ENCODE peak calls at places on chromosomes 11 and 22, in four cellular contexts. One of them, this sample, is unnamed.

GRCh38 chr11:35376613-35377012 is 42.7 kb downstream of the SLC1A2 start:
- DNase-seq in GM12878: no peak
- DNase-seq in H1: no peak
- DNase-seq in HepG2: no peak
- DNase-seq in this sample: no peak

GRCh38 chr11:33310720-33311500 is 53.7 kb downstream of the HIPK3 start:
- DNase-seq in GM12878: no peak
- DNase-seq in H1: peak
- DNase-seq in HepG2: no peak
- DNase-seq in this sample: peak

GRCh38 chr22:23181763-23182288 is 1.5 kb downstream of the BCR start:
- DNase-seq in GM12878: no peak
- DNase-seq in H1: no peak
- DNase-seq in HepG2: no peak
- DNase-seq in this sample: no peak

GRCh38 chr11:47051217-47051616 is 114.7 kb downstream of the CSTPP1 start:
- DNase-seq in GM12878: no peak
- DNase-seq in H1: no peak
- DNase-seq in HepG2: no peak
- DNase-seq in this sample: no peak

GRCh38 chr11:86041975-86042378 is 26.9 kb downstream of the PICALM start:
- DNase-seq in GM12878: peak
- DNase-seq in H1: peak
- DNase-seq in HepG2: peak
- DNase-seq in this sample: peak

GRCh38 chr11:65575568-65576231 is at the start of gene EHBP1L1:
- DNase-seq in GM12878: peak
- DNase-seq in H1: no peak
- DNase-seq in HepG2: no peak
- DNase-seq in this sample: no peak

GRCh38 chr11:64777449-64778222 is 706 bp downstream of the SF1 start:
- DNase-seq in GM12878: no peak
- DNase-seq in H1: no peak
- DNase-seq in HepG2: peak
- DNase-seq in this sample: peak

GRCh38 chr11:43955381-43956118 is 13.1 kb downstream of the C11orf96 start:
- DNase-seq in GM12878: no peak
- DNase-seq in H1: no peak
- DNase-seq in HepG2: no peak
- DNase-seq in this sample: no peak

GRCh38 chr11:66967670-66968425 is 7.3 kb upstream of the C11orf86 start:
- DNase-seq in GM12878: no peak
- DNase-seq in H1: no peak
- DNase-seq in HepG2: no peak
- DNase-seq in this sample: no peak

GRCh38 chr22:31329029-31329428 is 17.1 kb downstream of the PATZ1 start:
- DNase-seq in GM12878: no peak
- DNase-seq in H1: no peak
- DNase-seq in HepG2: no peak
- DNase-seq in this sample: no peak

DNA sequence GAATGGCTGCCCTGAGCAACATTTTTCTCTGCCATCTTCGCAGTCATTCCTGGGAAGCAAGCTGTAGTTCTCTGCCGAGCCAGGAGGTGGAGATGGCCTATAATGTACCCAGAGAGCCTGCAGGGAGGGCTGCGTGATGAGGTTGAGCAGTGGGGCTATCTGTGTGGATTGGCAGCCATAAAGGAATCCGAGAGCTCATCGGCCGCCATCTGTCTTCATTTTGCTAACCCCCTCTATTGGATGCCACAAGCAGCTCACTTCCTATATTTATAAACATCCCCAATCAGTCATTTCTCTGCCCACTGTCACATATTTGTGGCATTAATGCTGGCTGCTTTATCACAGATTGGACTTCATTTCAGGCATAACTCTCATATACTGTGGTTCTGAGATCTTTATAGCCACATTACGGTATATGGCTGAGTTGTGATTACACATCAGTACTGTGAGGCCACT is 209.5 kb downstream of the NTM start:
- DNase-seq in GM12878: no peak
- DNase-seq in H1: no peak
- DNase-seq in HepG2: peak
- DNase-seq in this sample: peak
- TF ChIP-seq SUZ12 in GM12878: no peak
- TF ChIP-seq SUZ12 in H1: no peak
- TF ChIP-seq SUZ12 in HepG2: no peak
- TF ChIP-seq SUZ12 in this sample: no peak

GRCh38 chr22:40153186-40153585 is 24.5 kb upstream of the TNRC6B start:
- DNase-seq in GM12878: no peak
- DNase-seq in H1: no peak
- DNase-seq in HepG2: no peak
- DNase-seq in this sample: no peak
- TF ChIP-seq YY1 in GM12878: no peak
- TF ChIP-seq YY1 in H1: no peak
- TF ChIP-seq YY1 in HepG2: no peak
- TF ChIP-seq YY1 in this sample: no peak

GRCh38 chr11:123628936-123629683 is 25.3 kb downstream of the SCN3B start:
- DNase-seq in GM12878: no peak
- DNase-seq in H1: no peak
- DNase-seq in HepG2: no peak
- DNase-seq in this sample: no peak
- TF ChIP-seq SUZ12 in GM12878: no peak
- TF ChIP-seq SUZ12 in H1: no peak
- TF ChIP-seq SUZ12 in HepG2: no peak
- TF ChIP-seq SUZ12 in this sample: no peak

GRCh38 chr11:92131289-92131890 is 93.2 kb upstream of the FAT3 start:
- DNase-seq in GM12878: no peak
- DNase-seq in H1: no peak
- DNase-seq in HepG2: no peak
- DNase-seq in this sample: no peak

GRCh38 chr11:92129811-92130210 is 94.8 kb upstream of the FAT3 start:
- DNase-seq in GM12878: no peak
- DNase-seq in H1: no peak
- DNase-seq in HepG2: peak
- DNase-seq in this sample: no peak

GRCh38 chr11:92128026-92128425 is 96.6 kb upstream of the FAT3 start:
- DNase-seq in GM12878: no peak
- DNase-seq in H1: no peak
- DNase-seq in HepG2: no peak
- DNase-seq in this sample: no peak

GRCh38 chr11:92125316-92125715 is 99.3 kb upstream of the FAT3 start:
- DNase-seq in GM12878: no peak
- DNase-seq in H1: no peak
- DNase-seq in HepG2: no peak
- DNase-seq in this sample: no peak

DNA sequence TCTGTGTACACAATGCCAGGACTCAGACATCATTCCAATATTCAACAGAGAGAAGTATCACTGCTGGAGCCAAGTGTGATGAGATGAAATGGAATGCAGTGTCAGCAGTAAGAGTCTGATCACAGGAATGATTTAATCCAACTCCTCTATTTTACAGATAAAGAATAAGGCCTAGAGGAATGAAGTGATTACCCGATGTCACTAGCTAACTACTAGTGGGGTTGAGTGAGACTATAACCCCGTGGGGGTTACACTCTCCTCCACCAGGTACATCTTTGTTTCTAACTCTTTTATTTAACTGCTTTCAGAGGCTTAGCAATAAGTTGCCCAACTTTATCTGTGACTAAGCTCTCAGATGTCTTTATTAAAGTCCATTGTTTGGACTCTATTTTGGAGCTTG is 94.2 kb upstream of the FAT3 start:
- DNase-seq in GM12878: no peak
- DNase-seq in H1: no peak
- DNase-seq in HepG2: no peak
- DNase-seq in this sample: no peak
- TF ChIP-seq YY1 in GM12878: no peak
- TF ChIP-seq YY1 in H1: no peak
- TF ChIP-seq YY1 in HepG2: no peak
- TF ChIP-seq YY1 in this sample: no peak

DNA sequence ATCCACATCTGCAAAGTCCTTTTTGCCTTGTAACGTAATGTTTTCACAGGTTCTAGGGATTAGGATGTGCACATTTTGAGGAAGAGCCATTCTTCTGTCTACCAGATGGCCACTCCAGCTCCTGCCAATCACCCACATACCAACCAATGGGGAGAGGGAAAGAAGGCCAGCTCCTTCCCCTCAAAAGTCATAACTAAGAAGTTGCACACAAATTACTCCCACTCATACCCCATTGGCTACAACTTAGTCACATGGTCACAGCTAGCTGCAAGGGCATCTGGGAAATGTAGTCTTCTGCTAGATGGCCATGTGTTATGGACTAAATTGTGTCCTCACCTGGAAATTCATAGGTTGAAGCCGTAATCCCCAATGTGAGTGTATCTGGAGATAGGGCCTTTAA is 15.4 kb upstream of the MYOD1 start:
- DNase-seq in GM12878: peak
- DNase-seq in H1: no peak
- DNase-seq in HepG2: no peak
- DNase-seq in this sample: no peak
- TF ChIP-seq SUZ12 in GM12878: no peak
- TF ChIP-seq SUZ12 in H1: no peak
- TF ChIP-seq SUZ12 in HepG2: no peak
- TF ChIP-seq SUZ12 in this sample: no peak

DNA sequence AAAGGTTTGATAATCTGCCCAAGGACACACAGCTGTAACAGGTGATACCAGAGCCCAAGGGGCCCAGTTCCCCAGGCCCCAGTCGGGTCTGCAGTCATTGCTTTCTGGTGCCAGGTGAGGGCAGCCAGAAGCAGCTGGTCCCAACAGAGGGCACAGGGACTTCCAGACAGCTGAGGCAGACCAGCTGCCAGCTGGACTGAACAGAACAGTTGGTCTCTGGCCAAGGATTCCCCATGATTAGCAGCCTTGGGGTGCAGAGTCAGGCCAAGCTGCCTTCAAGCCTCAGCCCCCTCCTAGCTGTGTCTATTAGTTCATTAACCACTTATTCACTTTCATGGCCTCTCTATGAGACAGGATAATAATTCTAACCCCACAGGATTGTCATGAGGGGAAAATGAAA is 105.5 kb downstream of the RRAS2 start:
- DNase-seq in GM12878: no peak
- DNase-seq in H1: no peak
- DNase-seq in HepG2: no peak
- DNase-seq in this sample: no peak
- TF ChIP-seq YY1 in GM12878: no peak
- TF ChIP-seq YY1 in H1: no peak
- TF ChIP-seq YY1 in HepG2: no peak
- TF ChIP-seq YY1 in this sample: no peak